ENCODE peak calls at places on chromosomes 6 and 20, in five cellular contexts. C is colonic mucosa, Z is transverse colon, P is tibial nerve, K is left ventricle myocardium inferior. M is an unnamed sample.

GRCh38 chr6:127586372-127586771 is 9.4 kb downstream of the C6orf58 start:
- DNase-seq in C (no peak), Z (no peak), P (no peak), K (no peak), M (no peak)

GRCh38 chr20:35718972-35719635 is 19.9 kb downstream of the ROMO1 start:
- DNase-seq in C (no peak), Z (no peak), P (no peak), K (no peak), M (no peak)

GRCh38 chr6:148217921-148218320 is 124.7 kb upstream of the SASH1 start:
- DNase-seq in C (no peak), Z (no peak), P (no peak), K (no peak), M (no peak)

GRCh38 chr6:16141514-16141913 is 12.6 kb downstream of the MYLIP start:
- DNase-seq in C (no peak), Z (no peak), P (no peak), K (no peak), M (no peak)

GRCh38 chr20:1933465-1933870 is 38.3 kb downstream of the SIRPA start:
- DNase-seq in C (peak), Z (no peak), P (no peak), K (peak), M (peak)

GRCh38 chr6:27250955-27251671 is 3.6 kb downstream of the PRSS16 start:
- DNase-seq in C (peak), Z (peak), P (no peak), K (no peak), M (no peak)

GRCh38 chr6:81265106-81265505 is 487.4 kb downstream of the TENT5A start:
- DNase-seq in C (no peak), Z (no peak), P (no peak), K (no peak), M (no peak)

GRCh38 chr6:48236375-48236774 is 125.4 kb upstream of the PTCHD4 start:
- DNase-seq in C (no peak), Z (no peak), P (no peak), K (no peak), M (no peak)

GRCh38 chr20:11216451-11217314 is 542.9 kb upstream of the JAG1 start:
- DNase-seq in C (no peak), Z (no peak), P (no peak), K (no peak), M (no peak)

GRCh38 chr6:80161438-80161837 is 55.0 kb downstream of the BCKDHB start:
- DNase-seq in C (no peak), Z (no peak), P (no peak), K (no peak), M (no peak)

GRCh38 chr20:43940518-43941225 is 26.0 kb downstream of the TOX2 start:
- DNase-seq in C (no peak), Z (no peak), P (no peak), K (no peak), M (no peak)

GRCh38 chr6:90008908-90009501 is 114.7 kb downstream of the GJA10 start:
- DNase-seq in C (no peak), Z (no peak), P (no peak), K (no peak), M (peak)

GRCh38 chr6:137234505-137234863 is 15.3 kb upstream of the IFNGR1 start:
- DNase-seq in C (peak), Z (peak), P (no peak), K (no peak), M (no peak)

GRCh38 chr6:26217714-26218075 is 130.5 kb downstream of the HFE start:
- DNase-seq in C (peak), Z (no peak), P (no peak), K (no peak), M (no peak)

GRCh38 chr6:98831057-98832031 is 3.0 kb upstream of the POU3F2 start:
- DNase-seq in C (no peak), Z (no peak), P (no peak), K (no peak), M (no peak)

GRCh38 chr20:35171753-35172433 is at the start of gene PROCR:
- DNase-seq in C (peak), Z (peak), P (peak), K (peak), M (peak)

GRCh38 chr6:33078442-33078841 is 2.7 kb downstream of the HLA-DPB1 start:
- DNase-seq in C (no peak), Z (no peak), P (no peak), K (no peak), M (no peak)

GRCh38 chr6:108944707-108945685 is 96.8 kb downstream of the ARMC2 start:
- DNase-seq in C (no peak), Z (no peak), P (no peak), K (peak), M (peak)

GRCh38 chr20:38023181-38024085 is 9.8 kb downstream of the TTI1 start:
- DNase-seq in C (no peak), Z (no peak), P (no peak), K (no peak), M (peak)

GRCh38 chr6:3356056-3356823 is 97.5 kb downstream of the PSMG4 start:
- DNase-seq in C (peak), Z (peak), P (peak), K (peak), M (no peak)

GRCh38 chr6:42374027-42374669 is 77.6 kb downstream of the TRERF1 start:
- DNase-seq in C (no peak), Z (no peak), P (no peak), K (no peak), M (no peak)

GRCh38 chr6:4066029-4066755 is 12.7 kb downstream of the FAM217A start:
- DNase-seq in C (no peak), Z (no peak), P (no peak), K (no peak), M (no peak)

DNA sequence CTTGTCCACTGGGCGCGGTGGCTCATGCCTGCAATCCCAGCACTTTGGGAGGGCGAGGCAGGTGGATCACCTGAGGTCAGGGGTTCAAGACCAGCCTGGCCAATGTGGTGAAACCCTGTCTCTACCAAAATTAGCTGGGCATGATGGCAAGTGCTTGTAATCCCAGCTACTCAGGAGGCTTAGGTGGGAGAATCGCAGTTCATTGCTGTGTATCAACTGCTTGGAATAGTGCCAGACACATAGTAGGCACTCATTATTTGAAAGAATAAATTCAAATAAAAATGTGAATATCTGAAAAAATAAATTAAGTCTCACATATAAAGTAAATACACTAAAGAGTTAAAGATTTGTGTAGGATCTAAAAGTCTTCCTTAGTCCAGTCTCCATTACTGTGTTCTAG is 1.9 kb downstream of the PAK1IP1 start:
- DNase-seq in C (no peak), Z (no peak), P (no peak), K (no peak), M (no peak)
- H3K4me3 ChIP-seq in C (no peak), Z (no peak), P (no peak), K (no peak), M (no peak)

DNA sequence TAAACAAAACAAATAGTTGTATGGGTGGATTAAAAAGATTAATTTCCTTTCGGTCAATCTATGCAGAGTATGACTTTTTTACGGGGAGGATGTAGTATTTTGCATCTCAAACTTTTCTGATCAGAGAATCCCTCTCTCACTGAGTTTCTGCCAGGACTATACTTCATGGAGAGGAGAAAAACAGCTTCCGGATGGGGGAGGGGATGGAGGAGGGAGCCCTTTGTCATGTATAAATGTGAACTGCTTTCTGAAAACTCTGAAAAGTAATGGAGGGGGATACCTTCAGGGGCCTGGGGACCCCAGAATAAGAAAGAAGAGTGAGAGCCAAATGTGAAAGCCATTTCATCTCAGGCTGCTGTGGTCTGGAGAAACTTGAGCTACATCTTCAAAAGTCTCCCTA is 173.1 kb upstream of the KCNK16 start:
- DNase-seq in C (no peak), Z (no peak), P (no peak), K (no peak), M (no peak)
- H3K4me3 ChIP-seq in C (no peak), Z (no peak), P (no peak), K (no peak), M (no peak)

GRCh38 chr6:52364480-52365166 is 2.7 kb downstream of the PAQR8 start:
- DNase-seq in C (no peak), Z (no peak), P (no peak), K (no peak), M (no peak)
- H3K4me3 ChIP-seq in C (no peak), Z (no peak), P (no peak), K (no peak), M (no peak)

DNA sequence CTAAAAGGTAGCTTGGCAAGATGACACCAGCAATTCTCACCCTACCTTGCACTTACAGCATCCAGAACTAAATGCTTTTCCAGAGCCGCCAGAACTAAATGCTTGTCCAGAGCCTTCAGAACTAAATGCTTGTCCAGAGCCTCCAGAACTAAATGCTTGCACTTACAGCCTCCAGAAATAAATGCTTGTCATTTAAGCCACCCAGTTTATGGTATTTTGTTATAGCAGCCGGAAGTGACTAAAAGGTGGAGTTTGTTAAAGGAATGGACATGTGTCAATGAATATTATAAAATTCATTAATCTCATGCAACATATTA is 133.5 kb downstream of the GPX5 start:
- DNase-seq in C (no peak), Z (no peak), P (no peak), K (no peak), M (no peak)
- H3K4me3 ChIP-seq in C (no peak), Z (no peak), P (no peak), K (peak), M (peak)

GRCh38 chr6:135085700-135086413 is 31.2 kb upstream of the HBS1L start:
- DNase-seq in C (no peak), Z (no peak), P (no peak), K (no peak), M (no peak)
- H3K4me3 ChIP-seq in C (no peak), Z (no peak), P (no peak), K (no peak), M (no peak)

DNA sequence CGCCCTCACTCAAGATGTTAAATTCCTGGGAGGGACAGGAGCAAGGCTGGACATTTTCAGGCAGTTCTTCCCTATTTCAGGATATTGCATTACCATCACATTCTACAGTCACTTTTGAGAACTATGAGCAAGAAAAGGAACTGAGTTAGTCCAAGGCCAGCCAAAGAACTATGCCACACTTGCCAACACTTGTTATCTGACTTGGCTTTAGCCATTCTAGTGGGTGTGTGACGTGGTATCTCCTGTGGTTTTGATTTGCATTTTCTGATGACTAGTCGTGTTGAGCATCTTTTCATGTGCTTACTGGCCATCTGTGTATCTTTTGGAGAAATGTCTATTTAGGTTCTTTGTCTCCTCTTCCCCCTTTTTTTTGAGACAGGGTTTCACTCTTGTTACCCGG is 12.0 kb downstream of the XRN2 start:
- DNase-seq in C (no peak), Z (no peak), P (no peak), K (no peak), M (no peak)
- H3K4me3 ChIP-seq in C (no peak), Z (no peak), P (no peak), K (no peak), M (no peak)

M was measured in skeletal muscle cell.